ENCODE peak calls at places on chromosomes 4 and X, in seven cellular contexts. F, L, J, Y, V, X and Q are unnamed samples.

GRCh38 chr4:47383829-47384427 is 79.6 kb downstream of the COMMD8 start:
- DNase-seq in L (peak), V (peak), F (peak), J (peak), X (peak), Y (peak), Q (peak)

GRCh38 chr4:31104596-31104995 is 384.4 kb downstream of the PCDH7 start:
- DNase-seq in F (no peak), L (peak), Y (no peak), X (no peak), J (no peak), V (no peak), Q (no peak)

GRCh38 chrX:118347131-118347530 is 1.2 kb downstream of the WDR44 start:
- DNase-seq in V (peak), J (peak), F (peak), X (no peak), L (peak), Y (no peak), Q (no peak)

GRCh38 chrX:151240237-151240636 is 63.9 kb downstream of the GPR50 start:
- DNase-seq in L (no peak), Y (no peak), X (no peak), V (no peak), F (no peak), J (no peak), Q (no peak)

GRCh38 chr4:182194115-182194834 is 48.9 kb upstream of the TENM3 start:
- DNase-seq in J (no peak), F (no peak), V (no peak), Y (no peak), X (no peak), L (peak), Q (no peak)

GRCh38 chr4:186953601-186954260 is 230.1 kb upstream of the FAT1 start:
- DNase-seq in V (no peak), L (no peak), J (peak), Y (no peak), X (no peak), F (no peak), Q (no peak)

GRCh38 chr4:78138252-78138651 is 81.1 kb downstream of the FRAS1 start:
- DNase-seq in L (no peak), V (no peak), J (no peak), Y (no peak), X (no peak), F (no peak), Q (no peak)

GRCh38 chrX:134418317-134419113 is 41.5 kb upstream of the HPRT1 start:
- DNase-seq in Y (no peak), V (no peak), J (no peak), L (peak), F (no peak), X (no peak), Q (no peak)

GRCh38 chrX:102712216-102712966 is at the start of gene GPRASP2:
- DNase-seq in J (peak), X (no peak), F (no peak), V (no peak), L (no peak), Y (peak), Q (no peak)

GRCh38 chrX:9188117-9188516 is 154.2 kb upstream of the FAM9B start:
- DNase-seq in L (no peak), X (no peak), V (no peak), Y (peak), F (no peak), J (no peak), Q (no peak)

GRCh38 chr4:108635070-108635655 is 14.8 kb downstream of the RPL34 start:
- DNase-seq in Y (no peak), L (no peak), F (no peak), X (no peak), V (no peak), J (no peak), Q (no peak)

GRCh38 chr4:111937368-111937767 is 207.9 kb upstream of the FAM241A start:
- DNase-seq in F (no peak), X (peak), V (peak), Y (peak), L (peak), J (peak), Q (no peak)

GRCh38 chr4:56575820-56576429 is 70.3 kb downstream of the ARL9 start:
- DNase-seq in V (peak), L (peak), J (peak), F (peak), Y (no peak), X (peak), Q (peak)

GRCh38 chr4:189081831-189082230 is 858.8 kb upstream of the FRG1 start:
- DNase-seq in V (no peak), J (peak), Y (no peak), X (no peak), F (no peak), L (no peak), Q (no peak)

GRCh38 chr4:78864405-78865024 is 74.7 kb downstream of the PAQR3 start:
- DNase-seq in Y (peak), L (peak), F (peak), X (peak), V (peak), J (peak), Q (peak)

GRCh38 chr4:142909908-142910307 is 63.8 kb upstream of the INPP4B start:
- DNase-seq in V (no peak), X (no peak), L (peak), Y (no peak), J (no peak), F (no peak), Q (no peak)

GRCh38 chr4:101171747-101172146 is 175.6 kb downstream of the PPP3CA start:
- DNase-seq in J (peak), L (peak), Y (no peak), V (no peak), F (no peak), X (no peak), Q (no peak)

GRCh38 chr4:116573540-116573939 is 511.8 kb downstream of the TRAM1L1 start:
- DNase-seq in Y (no peak), F (no peak), X (no peak), V (no peak), L (no peak), J (no peak), Q (no peak)

GRCh38 chr4:10003666-10004065 is 17.6 kb downstream of the SLC2A9 start:
- DNase-seq in Y (no peak), F (no peak), V (no peak), X (no peak), L (no peak), J (peak), Q (no peak)